ENCODE peak calls at places on chromosomes 16 and 17, in seven cellular contexts. I is spleen, J is thoracic aorta, V is pancreas, H is OCI-LY7, Q is natural killer cell, T is stomach. O is an unnamed sample.

GRCh38 chr16:2520784-2521577 is 810 bp downstream of the AMDHD2 start:
- DNase-seq in I (peak), J (no peak), V (no peak), H (peak), Q (peak), T (peak), O (no peak)

GRCh38 chr17:47713980-47714689 is 18.9 kb upstream of the TBX21 start:
- DNase-seq in I (peak), J (no peak), V (no peak), H (no peak), Q (no peak), T (no peak), O (no peak)

GRCh38 chr17:60586288-60586974 is 13.6 kb upstream of the PPM1D start:
- DNase-seq in I (no peak), J (no peak), V (no peak), H (peak), Q (no peak), T (no peak), O (no peak)

GRCh38 chr17:1216209-1216937 is 36.6 kb upstream of the ABR start:
- DNase-seq in I (peak), J (no peak), V (no peak), H (peak), Q (no peak), T (no peak), O (no peak)

GRCh38 chr17:45923511-45924268 is 29.3 kb downstream of the MAPT start:
- DNase-seq in I (no peak), J (no peak), V (no peak), H (no peak), Q (no peak), T (no peak), O (no peak)

GRCh38 chr16:12917653-12918052 is 16.3 kb downstream of the SHISA9 start:
- DNase-seq in I (no peak), J (no peak), V (no peak), H (no peak), Q (no peak), T (no peak), O (no peak)

GRCh38 chr17:75894049-75894742 is 2.6 kb downstream of the TRIM65 start:
- DNase-seq in I (peak), J (no peak), V (no peak), H (no peak), Q (no peak), T (no peak), O (no peak)

GRCh38 chr17:48586355-48586924 is 3.6 kb downstream of the HOXB3 start:
- DNase-seq in I (no peak), J (no peak), V (no peak), H (no peak), Q (peak), T (no peak), O (peak)

GRCh38 chr17:43540821-43541674 is 5.1 kb downstream of the ETV4 start:
- DNase-seq in I (no peak), J (no peak), V (no peak), H (no peak), Q (no peak), T (no peak), O (no peak)

GRCh38 chr17:61249649-61250301 is 149.9 kb upstream of the TBX2 start:
- DNase-seq in I (no peak), J (no peak), V (no peak), H (no peak), Q (no peak), T (no peak), O (no peak)

GRCh38 chr17:17413821-17414220 is 63.0 kb upstream of the MED9 start:
- DNase-seq in I (no peak), J (no peak), V (no peak), H (no peak), Q (no peak), T (no peak), O (no peak)

GRCh38 chr17:82696916-82697807 is 1.3 kb downstream of the RAB40B start:
- DNase-seq in I (no peak), J (no peak), V (no peak), H (no peak), Q (no peak), T (peak), O (peak)

GRCh38 chr16:26051078-26051477 is 359.3 kb downstream of the HS3ST4 start:
- DNase-seq in I (no peak), J (no peak), V (no peak), H (no peak), Q (no peak), T (no peak), O (no peak)

GRCh38 chr16:27232061-27232841 is 28.9 kb downstream of the KDM8 start:
- DNase-seq in I (peak), J (no peak), V (no peak), H (peak), Q (no peak), T (no peak), O (no peak)

GRCh38 chr17:19332371-19333131 is 30.0 kb downstream of the B9D1 start:
- DNase-seq in I (no peak), J (no peak), V (no peak), H (no peak), Q (no peak), T (peak), O (no peak)

GRCh38 chr16:85929259-85929704 is 30.3 kb downstream of the IRF8 start:
- DNase-seq in I (no peak), J (no peak), V (no peak), H (no peak), Q (no peak), T (no peak), O (peak)

GRCh38 chr16:53071748-53072301 is 17.0 kb downstream of the CHD9 start:
- DNase-seq in I (no peak), J (no peak), V (no peak), H (peak), Q (no peak), T (no peak), O (no peak)

GRCh38 chr16:87877942-87878507 is 8.7 kb upstream of the SLC7A5 start:
- DNase-seq in I (no peak), J (no peak), V (no peak), H (peak), Q (no peak), T (no peak), O (peak)

GRCh38 chr16:23321206-23321875 is 19.2 kb downstream of the SCNN1B start:
- DNase-seq in I (no peak), J (no peak), V (no peak), H (no peak), Q (no peak), T (no peak), O (no peak)

GRCh38 chr17:5584971-5585794 is 874 bp upstream of the NLRP1 start:
- DNase-seq in I (no peak), J (no peak), V (no peak), H (no peak), Q (no peak), T (no peak), O (peak)

GRCh38 chr17:68684860-68685493 is 83.8 kb upstream of the FAM20A start:
- DNase-seq in I (no peak), J (no peak), V (no peak), H (no peak), Q (no peak), T (no peak), O (no peak)

GRCh38 chr17:68682913-68683312 is 81.7 kb upstream of the FAM20A start:
- DNase-seq in I (no peak), J (no peak), V (no peak), H (no peak), Q (no peak), T (no peak), O (no peak)

DNA sequence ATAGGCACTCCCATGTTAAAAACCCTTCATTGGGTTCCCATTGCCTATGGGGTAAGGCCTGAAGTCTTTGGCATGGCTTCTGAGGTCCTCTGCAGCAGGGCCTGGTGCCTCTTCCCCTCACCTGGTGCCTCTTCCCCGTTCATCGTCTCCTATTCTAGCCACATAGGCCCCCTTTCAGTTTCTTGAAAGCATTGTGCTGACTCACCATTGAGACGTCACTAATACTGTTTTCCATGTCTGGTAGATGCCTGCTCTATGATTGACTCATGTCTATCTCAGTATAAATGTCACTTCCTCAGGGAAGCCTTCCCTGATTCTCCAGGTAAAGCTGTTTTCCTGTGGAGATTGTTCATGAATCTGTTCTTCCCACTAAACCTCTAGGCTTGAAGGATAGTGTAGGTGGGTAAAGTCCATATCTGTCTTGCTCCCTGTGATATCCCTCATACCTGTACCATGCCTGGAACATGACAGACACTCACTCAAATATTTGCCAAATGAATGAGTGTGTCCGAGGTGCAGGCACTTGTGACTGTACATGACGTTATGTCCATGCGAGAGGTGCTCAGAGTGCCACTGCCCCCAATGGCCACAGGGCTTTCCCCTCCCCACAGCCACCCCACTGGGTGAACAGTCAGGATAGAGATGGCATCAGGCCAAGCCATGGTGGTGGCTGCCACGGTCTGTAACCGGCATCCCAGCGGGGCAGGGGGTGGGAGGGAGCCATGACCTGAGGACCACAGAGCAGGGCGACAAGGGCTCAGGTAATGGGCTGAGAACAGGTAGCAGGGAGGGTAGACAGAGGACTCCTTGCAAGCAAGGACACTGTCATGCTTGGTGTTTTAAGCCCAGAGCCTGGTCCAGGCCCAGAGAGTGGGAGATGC is 85.2 kb upstream of the FAM20A start:
- DNase-seq in I (no peak), J (no peak), V (no peak), H (no peak), Q (no peak), T (no peak), O (no peak)
- TF ChIP-seq CTCF in I (no peak), J (no peak), V (no peak), H (no peak), Q (no peak), T (no peak), O (no peak)

DNA sequence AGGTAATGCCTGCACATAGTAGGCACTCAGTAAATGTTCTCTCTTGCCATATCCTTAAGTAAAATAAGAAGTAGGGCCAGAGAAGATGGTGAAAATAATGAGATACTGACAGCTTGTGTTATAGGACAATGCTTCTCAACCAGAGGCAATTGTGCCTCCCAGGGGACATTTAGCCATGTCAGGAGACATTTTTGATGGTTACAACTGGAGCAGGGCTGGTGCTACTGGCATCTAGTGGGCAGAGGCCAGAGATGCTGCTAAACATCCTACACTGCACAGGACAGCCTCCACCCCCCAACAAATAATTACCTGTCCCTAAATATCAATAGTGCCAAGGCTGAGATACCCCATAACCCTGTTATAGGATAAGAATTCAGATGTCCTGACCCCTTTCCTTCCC is 1.7 kb downstream of the RAD51D start:
- DNase-seq in I (no peak), J (no peak), V (no peak), H (peak), Q (no peak), T (no peak), O (no peak)
- TF ChIP-seq CTCF in I (no peak), J (no peak), V (no peak), H (peak), Q (no peak), T (no peak), O (no peak)

GRCh38 chr16:67430504-67431076 is 331 bp upstream of the HSD11B2 start:
- DNase-seq in I (no peak), J (no peak), V (peak), H (peak), Q (no peak), T (peak), O (peak)

GRCh38 chr16:67429799-67430503 is 970 bp upstream of the HSD11B2 start:
- DNase-seq in I (no peak), J (no peak), V (no peak), H (no peak), Q (no peak), T (no peak), O (no peak)

GRCh38 chr16:67431805-67432476 is 1.0 kb downstream of the HSD11B2 start:
- DNase-seq in I (no peak), J (no peak), V (no peak), H (no peak), Q (no peak), T (no peak), O (no peak)

GRCh38 chr16:67432491-67432890 is 1.6 kb downstream of the HSD11B2 start:
- DNase-seq in I (no peak), J (no peak), V (no peak), H (no peak), Q (no peak), T (no peak), O (no peak)

DNA sequence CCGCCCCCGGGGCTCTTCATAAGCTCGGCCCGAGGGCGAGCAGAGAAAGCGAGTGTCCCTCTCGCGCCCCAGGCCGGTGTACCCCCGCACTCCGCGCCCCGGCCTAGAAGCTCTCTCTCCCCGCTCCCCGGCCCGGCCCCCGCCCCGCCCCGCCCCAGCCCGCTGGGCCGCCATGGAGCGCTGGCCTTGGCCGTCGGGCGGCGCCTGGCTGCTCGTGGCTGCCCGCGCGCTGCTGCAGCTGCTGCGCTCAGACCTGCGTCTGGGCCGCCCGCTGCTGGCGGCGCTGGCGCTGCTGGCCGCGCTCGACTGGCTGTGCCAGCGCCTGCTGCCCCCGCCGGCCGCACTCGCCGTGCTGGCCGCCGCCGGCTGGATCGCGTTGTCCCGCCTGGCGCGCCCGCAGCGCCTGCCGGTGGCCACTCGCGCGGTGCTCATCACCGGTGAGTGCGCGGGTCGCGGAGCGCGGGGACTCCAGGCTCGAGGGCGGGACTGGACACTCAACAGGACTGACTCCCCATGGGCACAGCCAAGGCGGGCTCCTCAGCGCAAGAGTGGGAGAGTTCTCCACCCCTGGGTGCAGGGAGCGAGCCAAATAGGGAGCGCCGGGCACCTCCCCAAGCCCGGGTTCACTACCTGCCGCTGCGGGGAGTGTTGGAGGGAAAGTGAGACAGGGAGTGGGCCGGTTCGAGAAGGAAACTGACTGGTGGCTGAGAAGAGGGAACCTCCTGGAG is at the start of gene HSD11B2:
- DNase-seq in I (peak), J (no peak), V (peak), H (no peak), Q (no peak), T (peak), O (peak)
- TF ChIP-seq CTCF in I (no peak), J (no peak), V (no peak), H (no peak), Q (no peak), T (no peak), O (peak)

DNA sequence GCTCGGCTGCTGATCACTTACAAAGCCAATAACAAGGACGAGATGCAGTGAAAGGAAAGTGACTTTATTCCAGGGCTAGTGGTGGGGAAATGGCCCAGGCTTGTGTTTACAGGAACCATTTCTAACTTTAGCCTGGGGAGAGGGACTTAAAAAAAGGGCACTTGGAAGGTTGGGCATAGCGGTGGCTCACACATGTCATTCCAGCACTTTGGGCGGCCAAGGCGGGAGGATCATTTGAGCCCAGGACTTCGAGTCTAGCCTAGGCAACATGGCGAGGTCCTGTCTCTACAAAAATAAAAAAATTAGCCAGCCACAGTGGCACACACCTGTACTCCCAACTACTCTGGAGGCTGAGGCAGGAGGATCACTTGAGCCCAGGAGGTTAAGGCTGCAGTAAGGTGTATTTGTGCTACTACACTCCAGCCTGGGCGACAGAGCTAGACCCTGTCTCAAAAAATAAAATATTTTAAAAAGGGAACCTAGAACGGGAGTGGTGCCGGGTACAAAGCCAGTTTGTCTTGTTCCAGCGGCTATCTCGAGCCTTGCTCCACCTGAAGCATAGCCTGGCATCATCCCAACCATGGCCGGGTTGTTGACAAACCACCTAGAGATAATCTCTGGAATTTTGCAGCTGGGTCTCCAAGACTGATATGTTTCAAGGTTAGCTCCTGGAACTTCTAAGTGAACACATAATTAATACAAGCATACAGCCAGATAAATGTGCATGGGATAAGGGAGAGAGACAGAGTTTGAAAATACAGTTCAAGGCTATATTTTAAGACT is 5.7 kb upstream of the TVP23A start:
- DNase-seq in I (no peak), J (no peak), V (peak), H (no peak), Q (no peak), T (peak), O (peak)
- TF ChIP-seq CTCF in I (no peak), J (no peak), V (no peak), H (no peak), Q (no peak), T (no peak), O (no peak)

DNA sequence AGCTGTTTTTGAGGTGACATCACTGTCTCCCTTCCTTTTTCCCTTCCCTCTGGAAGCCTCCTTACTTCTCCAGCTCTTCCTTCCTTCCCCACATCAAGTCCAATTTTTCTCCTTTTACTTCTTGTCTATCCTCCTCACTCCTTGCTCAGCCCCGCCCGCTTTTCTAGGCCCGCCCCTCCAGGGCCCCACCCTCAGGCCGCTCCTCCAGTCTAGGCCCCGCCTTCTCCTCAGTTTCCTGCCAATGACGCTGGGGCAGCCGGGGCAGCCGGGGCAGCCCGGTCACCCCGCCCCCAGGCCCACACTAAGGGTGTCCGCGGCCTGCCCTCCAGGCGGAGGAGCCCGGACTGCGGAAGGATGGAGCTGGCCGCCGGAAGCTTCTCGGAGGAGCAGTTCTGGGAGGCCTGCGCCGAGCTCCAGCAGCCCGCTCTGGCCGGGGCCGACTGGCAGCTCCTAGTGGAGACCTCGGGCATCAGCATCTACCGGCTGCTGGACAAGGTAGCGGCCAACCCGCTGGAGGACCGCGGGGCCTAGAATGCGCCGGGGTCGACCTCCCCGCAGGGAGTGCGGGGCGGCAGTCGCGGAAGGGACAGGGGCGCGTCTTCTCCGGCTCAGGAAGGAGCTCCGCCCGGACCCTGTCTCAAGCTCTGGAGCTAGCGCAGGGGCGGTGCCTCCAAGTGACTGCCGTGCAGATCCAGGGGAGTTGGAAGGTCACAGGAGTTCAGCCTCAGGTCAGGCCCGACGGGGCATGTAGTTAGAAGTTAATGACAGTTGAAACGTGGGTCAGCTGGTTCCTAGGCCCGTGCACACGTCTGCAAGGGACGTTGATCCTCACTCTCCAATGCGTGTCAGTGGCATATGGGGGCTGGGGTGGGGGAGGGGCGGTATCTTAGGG is at the start of gene PCTP:
- DNase-seq in I (peak), J (peak), V (peak), H (peak), Q (peak), T (peak), O (peak)
- TF ChIP-seq CTCF in I (peak), J (peak), V (no peak), H (peak), Q (no peak), T (peak), O (no peak)

O was measured in Calu3.